ENCODE peak calls at places on chromosomes 16 and 17, in four cellular contexts. J, E, O and W are unnamed samples.

GRCh38 chr16:88804173-88804551 is 573 bp downstream of the CDT1 start:
- DNase-seq in J (no peak), E (no peak), O (no peak), W (no peak)

GRCh38 chr16:86508947-86509758 is 1.2 kb upstream of the FOXF1 start:
- DNase-seq in J (no peak), E (peak; percentile 55), O (peak; percentile 53), W (no peak)

GRCh38 chr16:68756250-68757051 is 19.4 kb downstream of the CDH1 start:
- DNase-seq in J (no peak), E (peak; percentile 100), O (no peak), W (peak; percentile 99)

GRCh38 chr17:27319536-27320221 is 25.8 kb downstream of the WSB1 start:
- DNase-seq in J (no peak), E (no peak), O (peak; percentile 26), W (no peak)

GRCh38 chr17:4635823-4636375 is 5.6 kb downstream of the ALOX15 start:
- DNase-seq in J (no peak), E (no peak), O (no peak), W (no peak)

GRCh38 chr16:28875134-28876015 is 2.9 kb upstream of the ATP2A1 start:
- DNase-seq in J (no peak), E (no peak), O (no peak), W (no peak)

GRCh38 chr16:75559564-75560372 is 3.7 kb upstream of the TMEM231 start:
- DNase-seq in J (no peak), E (peak; percentile 28), O (peak; percentile 23), W (no peak)

GRCh38 chr17:2040219-2040827 is 1.5 kb upstream of the OVCA2 start:
- DNase-seq in J (no peak), E (no peak), O (no peak), W (no peak)

GRCh38 chr17:65074778-65075250 is 18.3 kb upstream of the GNA13 start:
- DNase-seq in J (peak; percentile 49), E (no peak), O (peak; percentile 26), W (peak; percentile 29)

GRCh38 chr17:7467498-7467897 is 11.9 kb downstream of the ZBTB4 start:
- DNase-seq in J (no peak), E (no peak), O (no peak), W (no peak)

GRCh38 chr16:57534881-57535658 is 1.3 kb downstream of the CCDC102A start:
- DNase-seq in J (no peak), E (no peak), O (no peak), W (peak; percentile 57)

GRCh38 chr16:55628306-55628968 is 27.4 kb upstream of the SLC6A2 start:
- DNase-seq in J (no peak), E (no peak), O (no peak), W (no peak)

GRCh38 chr17:45936610-45937009 is 42.3 kb downstream of the MAPT start:
- DNase-seq in J (no peak), E (no peak), O (no peak), W (no peak)

GRCh38 chr17:47848198-47848513 is 2.8 kb downstream of the SP6 start:
- DNase-seq in J (no peak), E (no peak), O (no peak), W (no peak)

GRCh38 chr17:21014498-21014897 is 28.3 kb downstream of the USP22 start:
- DNase-seq in J (no peak), E (no peak), O (no peak), W (no peak)

GRCh38 chr16:80580109-80580832 is 39.5 kb downstream of the DYNLRB2 start:
- DNase-seq in J (no peak), E (peak; percentile 30), O (no peak), W (no peak)

GRCh38 chr16:26983426-26983825 is 83.3 kb upstream of the C16orf82 start:
- DNase-seq in J (no peak), E (no peak), O (no peak), W (no peak)

GRCh38 chr17:63538693-63539595 is 11.3 kb upstream of the DCAF7 start:
- DNase-seq in J (no peak), E (no peak), O (no peak), W (no peak)

GRCh38 chr17:4249452-4250029 is 14.2 kb downstream of the ANKFY1 start:
- DNase-seq in J (peak; percentile 78), E (peak; percentile 32), O (peak; percentile 55), W (no peak)

GRCh38 chr17:30378191-30378796 is 433 bp upstream of the CPD start:
- DNase-seq in J (no peak), E (no peak), O (peak; percentile 24), W (no peak)

GRCh38 chr17:81831957-81832607 is 1.0 kb downstream of the MCRIP1 start:
- DNase-seq in J (no peak), E (peak; percentile 48), O (no peak), W (no peak)

GRCh38 chr17:83058478-83059167 is 20.8 kb upstream of the METRNL start:
- DNase-seq in J (no peak), E (no peak), O (no peak), W (peak; percentile 67)

GRCh38 chr16:58859958-58860669 is 126.0 kb upstream of the GOT2 start:
- DNase-seq in J (no peak), E (no peak), O (peak; percentile 57), W (no peak)

GRCh38 chr17:62808576-62808970 is 459 bp upstream of the MARCHF10 start:
- DNase-seq in J (no peak), E (no peak), O (no peak), W (no peak)

GRCh38 chr17:61568219-61569072 is 22.6 kb downstream of the NACA2 start:
- DNase-seq in J (peak; percentile 94), E (peak; percentile 74), O (no peak), W (no peak)

GRCh38 chr16:75114179-75114945 is 2.2 kb downstream of the LDHD start:
- DNase-seq in J (no peak), E (no peak), O (no peak), W (no peak)

GRCh38 chr16:58451945-58452401 is 48.0 kb upstream of the NDRG4 start:
- DNase-seq in J (peak; percentile 32), E (peak; percentile 62), O (no peak), W (no peak)

GRCh38 chr17:4772235-4772613 is 538 bp downstream of the TM4SF5 start:
- DNase-seq in J (no peak), E (no peak), O (no peak), W (no peak)

GRCh38 chr16:80654094-80654862 is 113.5 kb downstream of the DYNLRB2 start:
- DNase-seq in J (no peak), E (no peak), O (no peak), W (no peak)

GRCh38 chr16:46929378-46930332 is 43.8 kb downstream of the DNAJA2 start:
- DNase-seq in J (peak; percentile 81), E (peak; percentile 31), O (peak; percentile 66), W (no peak)

GRCh38 chr16:73122604-73123386 is 74.9 kb upstream of the ZFHX3 start:
- DNase-seq in J (no peak), E (no peak), O (no peak), W (no peak)

GRCh38 chr16:69865701-69866100 is 85.4 kb upstream of the CLEC18A start:
- DNase-seq in J (no peak), E (no peak), O (peak; percentile 65), W (no peak)

GRCh38 chr16:8173111-8173644 is 417.1 kb downstream of the TMEM114 start:
- DNase-seq in J (peak; percentile 74), E (peak; percentile 38), O (peak; percentile 86), W (no peak)

GRCh38 chr16:60142991-60143705 is 1409.0 kb upstream of the GOT2 start:
- DNase-seq in J (no peak), E (peak; percentile 17), O (no peak), W (no peak)

GRCh38 chr16:87344931-87345631 is 27.9 kb upstream of the C16orf95 start:
- DNase-seq in J (no peak), E (no peak), O (peak; percentile 21), W (peak; percentile 46)

GRCh38 chr17:39153541-39154111 is 2.2 kb upstream of the PLXDC1 start:
- DNase-seq in J (peak; percentile 94), E (peak; percentile 78), O (peak; percentile 80), W (no peak)
- TF ChIP-seq CTCF in J (no peak), E (no peak), O (peak; percentile 17), W (no peak)

GRCh38 chr16:50273382-50273690 is 7.0 kb downstream of the ADCY7 start:
- DNase-seq in J (no peak), E (no peak), O (no peak), W (peak; percentile 17)

GRCh38 chr16:50272687-50273381 is 6.5 kb downstream of the ADCY7 start:
- DNase-seq in J (no peak), E (no peak), O (no peak), W (peak; percentile 35)

GRCh38 chr16:50270510-50271147 is 4.3 kb downstream of the ADCY7 start:
- DNase-seq in J (no peak), E (no peak), O (no peak), W (peak; percentile 43)

GRCh38 chr16:50271148-50272041 is 5.0 kb downstream of the ADCY7 start:
- DNase-seq in J (no peak), E (no peak), O (peak; percentile 63), W (peak; percentile 57)

GRCh38 chr16:50272111-50272571 is 5.8 kb downstream of the ADCY7 start:
- DNase-seq in J (no peak), E (no peak), O (no peak), W (peak; percentile 67)
- H3K4me1 ChIP-seq in J (no peaks in the 10 kb centered on the region), E (no peaks in the 10 kb centered on the region), O (peaks cover 10% of the 10 kb centered on the region), W (no peaks in the 10 kb centered on the region)

GRCh38 chr16:83328936-83329335 is 478.8 kb upstream of the HSBP1 start:
- DNase-seq in J (no peak), E (no peak), O (no peak), W (no peak)

GRCh38 chr16:83330251-83330650 is 477.5 kb upstream of the HSBP1 start:
- DNase-seq in J (no peak), E (no peak), O (no peak), W (no peak)

GRCh38 chr16:83335076-83335475 is 472.7 kb upstream of the HSBP1 start:
- DNase-seq in J (no peak), E (no peak), O (no peak), W (no peak)

GRCh38 chr16:83329466-83329865 is 478.3 kb upstream of the HSBP1 start:
- DNase-seq in J (no peak), E (no peak), O (no peak), W (no peak)
- H3K4me3 ChIP-seq in J (no peak overlapping the region), E (no peak overlapping the region), O (no peak overlapping the region), W (no peak overlapping the region)

DNA sequence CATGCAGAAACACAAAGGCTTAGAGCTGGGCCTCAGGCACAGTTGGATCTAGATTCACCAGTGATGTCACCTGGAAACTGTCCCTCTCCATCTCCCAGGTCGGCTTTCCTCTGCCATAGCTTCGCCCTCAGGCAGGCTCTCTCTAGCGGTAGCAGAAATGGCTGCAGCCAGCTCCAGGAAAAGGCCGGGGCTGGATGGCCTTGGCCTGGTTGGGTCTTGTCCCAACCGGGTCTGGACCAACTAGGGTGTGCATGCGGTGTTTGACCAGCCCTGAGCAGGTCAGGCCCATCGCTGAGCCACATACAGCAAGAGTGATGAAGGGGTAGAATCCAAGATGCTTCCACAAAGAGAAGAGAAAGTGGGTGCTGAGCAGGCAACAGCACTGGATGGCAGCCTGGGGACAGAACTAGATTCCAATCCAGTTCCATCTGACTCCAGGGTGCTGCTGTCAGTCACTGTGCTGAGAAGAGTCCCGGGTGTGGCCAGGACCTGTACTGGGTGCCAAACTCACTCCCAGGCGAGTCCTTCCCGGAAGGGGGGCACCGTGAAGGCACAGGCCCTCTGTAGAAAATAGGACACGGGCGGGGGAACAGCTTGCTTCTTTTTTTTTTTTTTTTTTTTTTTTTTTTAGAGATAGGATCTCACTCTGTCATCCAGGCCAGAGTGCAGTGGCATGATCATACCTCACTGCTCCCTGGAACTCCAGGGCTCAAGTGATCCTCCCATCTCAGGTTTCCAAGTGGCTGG is 51.8 kb downstream of the SOCS3 start:
- DNase-seq in J (no peak), E (no peak), O (no peak), W (no peak)
- TF ChIP-seq CTCF in J (no peak), E (no peak), O (no peak), W (no peak)